ENCODE peak calls at places on chromosomes 13 and 19, in four cellular contexts. One of them, this sample, is unnamed. For H3K36me3 and H3K4me1, the result is how much of the 10 kb centered on the place peaks cover.

GRCh38 chr13:52428295-52428694 is 22.1 kb downstream of the VPS36 start:
- DNase-seq in CD8-positive, alpha-beta T cell: no peak
- DNase-seq in psoas muscle: no peak
- DNase-seq in neural progenitor cell: no peak
- DNase-seq in this sample: no peak

GRCh38 chr13:78601124-78601885 is 2.0 kb downstream of the POU4F1 start:
- DNase-seq in CD8-positive, alpha-beta T cell: no peak
- DNase-seq in psoas muscle: no peak
- DNase-seq in neural progenitor cell: peak
- DNase-seq in this sample: no peak

GRCh38 chr13:46543307-46543706 is 9.7 kb upstream of the LRCH1 start:
- DNase-seq in CD8-positive, alpha-beta T cell: no peak
- DNase-seq in psoas muscle: no peak
- DNase-seq in neural progenitor cell: no peak
- DNase-seq in this sample: no peak

GRCh38 chr13:48123827-48124226 is 28.9 kb upstream of the MED4 start:
- DNase-seq in CD8-positive, alpha-beta T cell: no peak
- DNase-seq in psoas muscle: no peak
- DNase-seq in neural progenitor cell: no peak
- DNase-seq in this sample: no peak

GRCh38 chr13:112985803-112986408 is 16.9 kb downstream of the MCF2L start:
- DNase-seq in CD8-positive, alpha-beta T cell: no peak
- DNase-seq in psoas muscle: no peak
- DNase-seq in neural progenitor cell: no peak
- DNase-seq in this sample: no peak

GRCh38 chr13:111117961-111118360 is 2.9 kb downstream of the ARHGEF7 start:
- DNase-seq in CD8-positive, alpha-beta T cell: no peak
- DNase-seq in psoas muscle: no peak
- DNase-seq in neural progenitor cell: no peak
- DNase-seq in this sample: no peak

GRCh38 chr19:52410276-52410675 is 12.6 kb downstream of the ZNF528 start:
- DNase-seq in CD8-positive, alpha-beta T cell: no peak
- DNase-seq in psoas muscle: no peak
- DNase-seq in neural progenitor cell: no peak
- DNase-seq in this sample: no peak

GRCh38 chr13:33284916-33285315 is 639 bp downstream of the STARD13 start:
- DNase-seq in CD8-positive, alpha-beta T cell: no peak
- DNase-seq in psoas muscle: no peak
- DNase-seq in neural progenitor cell: no peak
- DNase-seq in this sample: no peak

GRCh38 chr19:53182202-53182601 is 11.0 kb downstream of the ZNF665 start:
- DNase-seq in CD8-positive, alpha-beta T cell: no peak
- DNase-seq in psoas muscle: no peak
- DNase-seq in neural progenitor cell: no peak
- DNase-seq in this sample: no peak

GRCh38 chr19:43697295-43697694 is 18.6 kb upstream of the IRGC start:
- DNase-seq in CD8-positive, alpha-beta T cell: no peak
- DNase-seq in psoas muscle: no peak
- DNase-seq in neural progenitor cell: no peak
- DNase-seq in this sample: no peak

GRCh38 chr19:2097330-2098327 is 914 bp downstream of the IZUMO4 start:
- DNase-seq in CD8-positive, alpha-beta T cell: peak
- DNase-seq in psoas muscle: no peak
- DNase-seq in neural progenitor cell: peak
- DNase-seq in this sample: no peak

GRCh38 chr19:13309853-13310252 is 159.6 kb downstream of the IER2 start:
- DNase-seq in CD8-positive, alpha-beta T cell: no peak
- DNase-seq in psoas muscle: no peak
- DNase-seq in neural progenitor cell: no peak
- DNase-seq in this sample: no peak

GRCh38 chr19:42831221-42832019 is 48.1 kb downstream of the PSG1 start:
- DNase-seq in CD8-positive, alpha-beta T cell: no peak
- DNase-seq in psoas muscle: no peak
- DNase-seq in neural progenitor cell: no peak
- DNase-seq in this sample: no peak

GRCh38 chr13:79482271-79482970 is 1.5 kb downstream of the NDFIP2 start:
- DNase-seq in CD8-positive, alpha-beta T cell: no peak
- DNase-seq in psoas muscle: no peak
- DNase-seq in neural progenitor cell: no peak
- DNase-seq in this sample: no peak

GRCh38 chr19:5990289-5990797 is 12.4 kb upstream of the RANBP3 start:
- DNase-seq in CD8-positive, alpha-beta T cell: no peak
- DNase-seq in psoas muscle: no peak
- DNase-seq in neural progenitor cell: peak
- DNase-seq in this sample: peak

GRCh38 chr13:87669379-87669978 is 1.7 kb upstream of the SLITRK5 start:
- DNase-seq in CD8-positive, alpha-beta T cell: no peak
- DNase-seq in psoas muscle: no peak
- DNase-seq in neural progenitor cell: peak
- DNase-seq in this sample: peak

GRCh38 chr13:99958402-99959126 is 13.0 kb downstream of the ZIC5 start:
- DNase-seq in CD8-positive, alpha-beta T cell: no peak
- DNase-seq in psoas muscle: no peak
- DNase-seq in neural progenitor cell: peak
- DNase-seq in this sample: no peak

GRCh38 chr13:52845334-52845761 is 3.1 kb downstream of the PCDH8 start:
- DNase-seq in CD8-positive, alpha-beta T cell: no peak
- DNase-seq in psoas muscle: no peak
- DNase-seq in neural progenitor cell: peak
- DNase-seq in this sample: no peak

GRCh38 chr13:109497917-109498316 is 288.5 kb downstream of the IRS2 start:
- DNase-seq in CD8-positive, alpha-beta T cell: no peak
- DNase-seq in psoas muscle: no peak
- DNase-seq in neural progenitor cell: no peak
- DNase-seq in this sample: no peak

GRCh38 chr13:31982540-31982939 is 49.0 kb upstream of the FRY start:
- DNase-seq in CD8-positive, alpha-beta T cell: no peak
- DNase-seq in psoas muscle: peak
- DNase-seq in neural progenitor cell: no peak
- DNase-seq in this sample: peak

GRCh38 chr19:917323-918151 is at the start of gene KISS1R:
- DNase-seq in CD8-positive, alpha-beta T cell: peak
- DNase-seq in psoas muscle: no peak
- DNase-seq in neural progenitor cell: peak
- DNase-seq in this sample: peak

GRCh38 chr13:112643759-112644459 is 45.9 kb upstream of the ATP11A start:
- DNase-seq in CD8-positive, alpha-beta T cell: no peak
- DNase-seq in psoas muscle: no peak
- DNase-seq in neural progenitor cell: no peak
- DNase-seq in this sample: no peak

GRCh38 chr19:609001-609340 is 19.3 kb downstream of the HCN2 start:
- DNase-seq in CD8-positive, alpha-beta T cell: no peak
- DNase-seq in psoas muscle: peak
- DNase-seq in neural progenitor cell: no peak
- DNase-seq in this sample: no peak

GRCh38 chr19:30564551-30565011 is 192.4 kb downstream of the ZNF536 start:
- DNase-seq in CD8-positive, alpha-beta T cell: no peak
- DNase-seq in psoas muscle: no peak
- DNase-seq in neural progenitor cell: no peak
- DNase-seq in this sample: no peak

GRCh38 chr13:73898276-73898675 is 235.9 kb downstream of the KLF12 start:
- DNase-seq in CD8-positive, alpha-beta T cell: no peak
- DNase-seq in psoas muscle: no peak
- DNase-seq in neural progenitor cell: no peak
- DNase-seq in this sample: peak

GRCh38 chr19:41351339-41352245 is 2.1 kb downstream of the TGFB1 start:
- DNase-seq in CD8-positive, alpha-beta T cell: peak
- DNase-seq in psoas muscle: peak
- DNase-seq in neural progenitor cell: peak
- DNase-seq in this sample: peak

GRCh38 chr19:49921871-49922755 is 6.9 kb upstream of the ATF5 start:
- DNase-seq in CD8-positive, alpha-beta T cell: no peak
- DNase-seq in psoas muscle: no peak
- DNase-seq in neural progenitor cell: no peak
- DNase-seq in this sample: no peak

GRCh38 chr13:48643159-48643558 is 10.6 kb upstream of the CYSLTR2 start:
- DNase-seq in CD8-positive, alpha-beta T cell: no peak
- DNase-seq in psoas muscle: no peak
- DNase-seq in neural progenitor cell: no peak
- DNase-seq in this sample: no peak

GRCh38 chr13:66657165-66657895 is 572.8 kb downstream of the PCDH9 start:
- DNase-seq in CD8-positive, alpha-beta T cell: no peak
- DNase-seq in psoas muscle: peak
- DNase-seq in neural progenitor cell: peak
- DNase-seq in this sample: peak

GRCh38 chr13:44857736-44858135 is 131.5 kb downstream of the NUFIP1 start:
- DNase-seq in CD8-positive, alpha-beta T cell: no peak
- DNase-seq in psoas muscle: no peak
- DNase-seq in neural progenitor cell: no peak
- DNase-seq in this sample: no peak

GRCh38 chr13:42752731-42753130 is 28.7 kb upstream of the FAM216B start:
- DNase-seq in CD8-positive, alpha-beta T cell: no peak
- DNase-seq in psoas muscle: no peak
- DNase-seq in neural progenitor cell: no peak
- DNase-seq in this sample: no peak

GRCh38 chr13:84487681-84488080 is 605.4 kb upstream of the SLITRK1 start:
- DNase-seq in CD8-positive, alpha-beta T cell: no peak
- DNase-seq in psoas muscle: no peak
- DNase-seq in neural progenitor cell: no peak
- DNase-seq in this sample: no peak

DNA sequence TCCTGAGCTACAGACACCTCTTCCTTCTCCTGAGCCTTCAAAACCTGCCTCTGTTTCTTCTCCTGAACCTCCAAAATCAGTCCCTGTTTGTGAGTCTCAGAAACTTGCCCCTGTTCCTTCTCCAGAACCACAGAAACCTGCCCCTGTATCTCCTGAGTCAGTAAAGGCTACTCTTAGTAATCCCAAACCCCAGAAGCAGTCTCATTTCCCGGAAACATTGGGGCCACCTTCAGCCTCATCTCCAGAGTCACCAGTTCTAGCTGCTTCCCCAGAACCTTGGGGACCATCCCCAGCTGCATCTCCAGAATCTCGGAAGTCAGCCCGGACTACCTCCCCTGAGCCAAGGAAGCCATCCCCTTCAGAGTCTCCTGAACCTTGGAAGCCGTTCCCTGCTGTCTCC is 10.0 kb downstream of the CHAMP1 start:
- DNase-seq in CD8-positive, alpha-beta T cell: no peak
- DNase-seq in psoas muscle: no peak
- DNase-seq in neural progenitor cell: no peak
- DNase-seq in this sample: no peak
- H3K36me3 ChIP-seq in CD8-positive, alpha-beta T cell: under half
- H3K36me3 ChIP-seq in psoas muscle: half or more
- H3K36me3 ChIP-seq in neural progenitor cell: under half
- H3K36me3 ChIP-seq in this sample: half or more

GRCh38 chr19:45569619-45570421 is 14.8 kb downstream of the OPA3 start:
- DNase-seq in CD8-positive, alpha-beta T cell: peak
- DNase-seq in psoas muscle: peak
- DNase-seq in neural progenitor cell: peak
- DNase-seq in this sample: peak
- TF ChIP-seq CTCF in CD8-positive, alpha-beta T cell: peak
- TF ChIP-seq CTCF in psoas muscle: peak
- TF ChIP-seq CTCF in neural progenitor cell: peak
- TF ChIP-seq CTCF in this sample: peak

GRCh38 chr13:50080856-50081105 is 65.5 kb downstream of the KCNRG start:
- DNase-seq in CD8-positive, alpha-beta T cell: no peak
- DNase-seq in psoas muscle: no peak
- DNase-seq in neural progenitor cell: no peak
- DNase-seq in this sample: no peak

GRCh38 chr13:50081106-50081898 is 66.1 kb downstream of the KCNRG start:
- DNase-seq in CD8-positive, alpha-beta T cell: peak
- DNase-seq in psoas muscle: peak
- DNase-seq in neural progenitor cell: peak
- DNase-seq in this sample: peak

GRCh38 chr13:50080158-50080855 is 65.1 kb downstream of the KCNRG start:
- DNase-seq in CD8-positive, alpha-beta T cell: peak
- DNase-seq in psoas muscle: no peak
- DNase-seq in neural progenitor cell: peak
- DNase-seq in this sample: peak

GRCh38 chr13:50078512-50079277 is 63.5 kb downstream of the KCNRG start:
- DNase-seq in CD8-positive, alpha-beta T cell: no peak
- DNase-seq in psoas muscle: no peak
- DNase-seq in neural progenitor cell: no peak
- DNase-seq in this sample: no peak

GRCh38 chr13:50079278-50080157 is 64.3 kb downstream of the KCNRG start:
- DNase-seq in CD8-positive, alpha-beta T cell: no peak
- DNase-seq in psoas muscle: no peak
- DNase-seq in neural progenitor cell: no peak
- DNase-seq in this sample: no peak
- H3K4me1 ChIP-seq in CD8-positive, alpha-beta T cell: under half
- H3K4me1 ChIP-seq in psoas muscle: half or more
- H3K4me1 ChIP-seq in neural progenitor cell: under half
- H3K4me1 ChIP-seq in this sample: under half

GRCh38 chr19:3840804-3841203 is 28.0 kb downstream of the ZFR2 start:
- DNase-seq in CD8-positive, alpha-beta T cell: no peak
- DNase-seq in psoas muscle: no peak
- DNase-seq in neural progenitor cell: no peak
- DNase-seq in this sample: no peak
- H3K36me3 ChIP-seq in CD8-positive, alpha-beta T cell: under half
- H3K36me3 ChIP-seq in psoas muscle: under half
- H3K36me3 ChIP-seq in neural progenitor cell: under half
- H3K36me3 ChIP-seq in this sample: under half

DNA sequence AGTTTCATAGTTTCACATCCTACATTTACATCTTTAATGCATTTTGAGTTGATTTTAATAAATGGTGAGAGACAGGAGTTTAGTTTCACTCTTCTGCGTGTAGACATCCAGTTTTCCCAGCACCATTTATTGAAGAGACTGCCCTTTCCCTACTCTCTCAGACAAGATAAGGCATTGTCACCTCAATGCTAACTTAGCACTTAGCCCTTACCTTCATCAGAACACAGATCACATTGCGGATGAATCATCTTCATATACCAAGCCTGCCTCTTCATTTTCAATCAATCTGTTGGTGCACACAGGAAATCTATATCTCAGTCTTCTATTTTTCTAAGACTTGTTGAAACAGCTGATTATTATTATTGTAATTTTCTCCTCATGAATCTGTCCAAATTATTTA is 396.6 kb upstream of the NBEA start:
- DNase-seq in CD8-positive, alpha-beta T cell: no peak
- DNase-seq in psoas muscle: no peak
- DNase-seq in neural progenitor cell: no peak
- DNase-seq in this sample: no peak
- TF ChIP-seq CTCF in CD8-positive, alpha-beta T cell: no peak
- TF ChIP-seq CTCF in psoas muscle: no peak
- TF ChIP-seq CTCF in neural progenitor cell: no peak
- TF ChIP-seq CTCF in this sample: no peak